ENCODE peak calls at places on chromosomes 13 and 19, in eight cellular contexts. T, L, E, F, Y, W, M and P are unnamed samples.

GRCh38 chr13:73092831-73093230 is 34.0 kb downstream of the KLF5 start:
- DNase-seq in W (no peak), T (no peak), M (no peak), F (no peak), Y (no peak), E (no peak), L (no peak), P (no peak)

GRCh38 chr13:20344836-20345490 is 112.8 kb upstream of the GJB6 start:
- DNase-seq in M (no peak), W (no peak), L (no peak), T (no peak), F (no peak), E (no peak), Y (no peak), P (no peak)

GRCh38 chr13:95002968-95003813 is 290.8 kb upstream of the SOX21 start:
- DNase-seq in F (no peak), E (no peak), W (no peak), Y (peak), L (no peak), T (peak), M (no peak), P (no peak)

GRCh38 chr19:44694184-44694579 is 4.8 kb upstream of the CEACAM16 start:
- DNase-seq in L (no peak), T (no peak), M (no peak), Y (no peak), F (peak), E (peak), W (peak), P (no peak)

GRCh38 chr13:45615501-45616101 is at the start of gene ERICH6B:
- DNase-seq in E (no peak), T (peak), Y (peak), W (no peak), L (no peak), F (peak), M (no peak), P (peak)

GRCh38 chr13:44465318-44465717 is 91.7 kb downstream of the SERP2 start:
- DNase-seq in W (no peak), E (no peak), L (no peak), F (no peak), Y (no peak), T (no peak), M (no peak), P (peak)

GRCh38 chr13:101576452-101576851 is 124.0 kb downstream of the ITGBL1 start:
- DNase-seq in W (no peak), L (no peak), M (no peak), T (no peak), Y (no peak), E (no peak), F (no peak), P (peak)

GRCh38 chr13:20415694-20416107 is 110.0 kb downstream of the CRYL1 start:
- DNase-seq in E (no peak), W (no peak), M (no peak), F (no peak), Y (no peak), L (no peak), T (no peak), P (no peak)

GRCh38 chr13:42643076-42643475 is 69.1 kb downstream of the TNFSF11 start:
- DNase-seq in T (no peak), M (no peak), W (no peak), Y (no peak), F (no peak), L (no peak), E (no peak), P (no peak)

GRCh38 chr13:35926859-35927530 is 204.2 kb downstream of the DCLK1 start:
- DNase-seq in F (no peak), L (no peak), W (no peak), Y (peak), E (no peak), M (no peak), T (no peak), P (peak)

GRCh38 chr13:111941845-111942447 is 125.0 kb upstream of the SOX1 start:
- DNase-seq in Y (no peak), E (no peak), F (no peak), W (no peak), L (no peak), T (no peak), M (no peak), P (no peak)

GRCh38 chr19:49896863-49897621 is at the start of gene IL4I1:
- DNase-seq in T (no peak), L (no peak), W (peak), M (no peak), F (peak), E (peak), Y (peak), P (peak)

GRCh38 chr19:4386038-4386782 is 14.1 kb downstream of the SH3GL1 start:
- DNase-seq in M (no peak), T (no peak), F (peak), E (no peak), W (no peak), L (peak), Y (no peak), P (no peak)

GRCh38 chr19:52670046-52670445 is 31.9 kb upstream of the ZNF83 start:
- DNase-seq in Y (no peak), E (no peak), L (no peak), F (no peak), T (no peak), M (no peak), W (no peak), P (peak)

GRCh38 chr19:38266981-38267597 is 2.7 kb downstream of the SPINT2 start:
- DNase-seq in Y (peak), E (no peak), M (peak), T (no peak), W (no peak), L (no peak), F (no peak), P (peak)

GRCh38 chr13:108269601-108270328 is at the start of gene TNFSF13B:
- DNase-seq in Y (peak), E (no peak), F (peak), T (peak), W (peak), L (peak), M (peak), P (peak)

GRCh38 chr13:100547805-100548204 is 40.8 kb downstream of the GGACT start:
- DNase-seq in E (no peak), F (no peak), M (no peak), W (no peak), T (no peak), Y (peak), L (no peak), P (no peak)

GRCh38 chr19:37936886-37937285 is 29.9 kb downstream of the SIPA1L3 start:
- DNase-seq in M (no peak), E (no peak), Y (no peak), F (no peak), W (no peak), T (no peak), L (no peak), P (no peak)

GRCh38 chr13:20395061-20395916 is 130.4 kb downstream of the CRYL1 start:
- DNase-seq in M (no peak), F (no peak), E (no peak), W (no peak), Y (no peak), T (no peak), L (no peak), P (no peak)